ENCODE peak calls at places on chromosomes 16 and 17, in ten cellular contexts. One of them, this sample, is unnamed. For H3K4me1, the result is how much of the 10 kb centered on the place peaks cover.

GRCh38 chr16:84806256-84806889 is 13.4 kb upstream of the CRISPLD2 start:
- DNase-seq in mucosa of descending colon: peak
- DNase-seq in A673: peak
- DNase-seq in right atrium auricular region: peak
- DNase-seq in heart right ventricle: peak
- DNase-seq in lung: no peak
- DNase-seq in fibroblast of lung: peak
- DNase-seq in sigmoid colon: peak
- DNase-seq in uterus: no peak
- DNase-seq in heart left ventricle: peak
- DNase-seq in this sample: peak

GRCh38 chr16:67150833-67151396 is at the start of gene B3GNT9:
- DNase-seq in mucosa of descending colon: peak
- DNase-seq in A673: peak
- DNase-seq in right atrium auricular region: peak
- DNase-seq in heart right ventricle: peak
- DNase-seq in lung: peak
- DNase-seq in fibroblast of lung: peak
- DNase-seq in sigmoid colon: peak
- DNase-seq in uterus: peak
- DNase-seq in heart left ventricle: peak
- DNase-seq in this sample: peak

GRCh38 chr16:86620184-86620583 is 41.8 kb downstream of the FOXL1 start:
- DNase-seq in mucosa of descending colon: no peak
- DNase-seq in A673: no peak
- DNase-seq in right atrium auricular region: no peak
- DNase-seq in heart right ventricle: no peak
- DNase-seq in lung: no peak
- DNase-seq in fibroblast of lung: no peak
- DNase-seq in sigmoid colon: no peak
- DNase-seq in uterus: no peak
- DNase-seq in heart left ventricle: no peak
- DNase-seq in this sample: no peak

GRCh38 chr16:4021070-4021779 is 95.0 kb downstream of the ADCY9 start:
- DNase-seq in mucosa of descending colon: peak
- DNase-seq in A673: no peak
- DNase-seq in right atrium auricular region: no peak
- DNase-seq in heart right ventricle: no peak
- DNase-seq in lung: peak
- DNase-seq in fibroblast of lung: no peak
- DNase-seq in sigmoid colon: no peak
- DNase-seq in uterus: no peak
- DNase-seq in heart left ventricle: no peak
- DNase-seq in this sample: no peak

GRCh38 chr16:85173981-85174751 is 61.9 kb upstream of the CIBAR2 start:
- DNase-seq in mucosa of descending colon: peak
- DNase-seq in A673: peak
- DNase-seq in right atrium auricular region: no peak
- DNase-seq in heart right ventricle: no peak
- DNase-seq in lung: no peak
- DNase-seq in fibroblast of lung: peak
- DNase-seq in sigmoid colon: peak
- DNase-seq in uterus: no peak
- DNase-seq in heart left ventricle: peak
- DNase-seq in this sample: no peak

GRCh38 chr17:44170499-44171201 is at the start of gene ASB16:
- DNase-seq in mucosa of descending colon: no peak
- DNase-seq in A673: no peak
- DNase-seq in right atrium auricular region: no peak
- DNase-seq in heart right ventricle: peak
- DNase-seq in lung: no peak
- DNase-seq in fibroblast of lung: peak
- DNase-seq in sigmoid colon: no peak
- DNase-seq in uterus: peak
- DNase-seq in heart left ventricle: peak
- DNase-seq in this sample: no peak

GRCh38 chr16:47967374-47967773 is 188.4 kb downstream of the ABCC12 start:
- DNase-seq in mucosa of descending colon: no peak
- DNase-seq in A673: no peak
- DNase-seq in right atrium auricular region: no peak
- DNase-seq in heart right ventricle: no peak
- DNase-seq in lung: no peak
- DNase-seq in fibroblast of lung: no peak
- DNase-seq in sigmoid colon: no peak
- DNase-seq in uterus: no peak
- DNase-seq in heart left ventricle: no peak
- DNase-seq in this sample: no peak

GRCh38 chr16:11585460-11586374 is 1.0 kb downstream of the LITAF start:
- DNase-seq in mucosa of descending colon: peak
- DNase-seq in A673: no peak
- DNase-seq in right atrium auricular region: peak
- DNase-seq in heart right ventricle: peak
- DNase-seq in lung: no peak
- DNase-seq in fibroblast of lung: peak
- DNase-seq in sigmoid colon: no peak
- DNase-seq in uterus: no peak
- DNase-seq in heart left ventricle: no peak
- DNase-seq in this sample: peak

GRCh38 chr17:4409659-4410058 is 24.1 kb upstream of the SPNS3 start:
- DNase-seq in mucosa of descending colon: no peak
- DNase-seq in A673: no peak
- DNase-seq in right atrium auricular region: no peak
- DNase-seq in heart right ventricle: no peak
- DNase-seq in lung: no peak
- DNase-seq in fibroblast of lung: peak
- DNase-seq in sigmoid colon: no peak
- DNase-seq in uterus: no peak
- DNase-seq in heart left ventricle: no peak
- DNase-seq in this sample: no peak

GRCh38 chr17:28968914-28969295 is 17.6 kb upstream of the PHF12 start:
- DNase-seq in mucosa of descending colon: no peak
- DNase-seq in A673: no peak
- DNase-seq in right atrium auricular region: no peak
- DNase-seq in heart right ventricle: no peak
- DNase-seq in lung: no peak
- DNase-seq in fibroblast of lung: no peak
- DNase-seq in sigmoid colon: no peak
- DNase-seq in uterus: no peak
- DNase-seq in heart left ventricle: no peak
- DNase-seq in this sample: peak

GRCh38 chr16:57689772-57690558 is 4.6 kb upstream of the DRC7 start:
- DNase-seq in mucosa of descending colon: no peak
- DNase-seq in A673: no peak
- DNase-seq in right atrium auricular region: no peak
- DNase-seq in heart right ventricle: no peak
- DNase-seq in lung: no peak
- DNase-seq in fibroblast of lung: no peak
- DNase-seq in sigmoid colon: peak
- DNase-seq in uterus: peak
- DNase-seq in heart left ventricle: no peak
- DNase-seq in this sample: peak

GRCh38 chr17:65121916-65122821 is 15.0 kb upstream of the RGS9 start:
- DNase-seq in mucosa of descending colon: no peak
- DNase-seq in A673: no peak
- DNase-seq in right atrium auricular region: no peak
- DNase-seq in heart right ventricle: no peak
- DNase-seq in lung: no peak
- DNase-seq in fibroblast of lung: no peak
- DNase-seq in sigmoid colon: no peak
- DNase-seq in uterus: no peak
- DNase-seq in heart left ventricle: no peak
- DNase-seq in this sample: no peak

GRCh38 chr17:35801583-35802224 is 6.3 kb upstream of the MMP28 start:
- DNase-seq in mucosa of descending colon: peak
- DNase-seq in A673: peak
- DNase-seq in right atrium auricular region: peak
- DNase-seq in heart right ventricle: peak
- DNase-seq in lung: no peak
- DNase-seq in fibroblast of lung: peak
- DNase-seq in sigmoid colon: peak
- DNase-seq in uterus: peak
- DNase-seq in heart left ventricle: peak
- DNase-seq in this sample: peak

GRCh38 chr16:72469932-72470331 is 298.0 kb upstream of the PMFBP1 start:
- DNase-seq in mucosa of descending colon: no peak
- DNase-seq in A673: no peak
- DNase-seq in right atrium auricular region: no peak
- DNase-seq in heart right ventricle: no peak
- DNase-seq in lung: no peak
- DNase-seq in fibroblast of lung: no peak
- DNase-seq in sigmoid colon: no peak
- DNase-seq in uterus: no peak
- DNase-seq in heart left ventricle: no peak
- DNase-seq in this sample: no peak

GRCh38 chr17:42969006-42969581 is 4.8 kb upstream of the AARSD1 start:
- DNase-seq in mucosa of descending colon: no peak
- DNase-seq in A673: peak
- DNase-seq in right atrium auricular region: no peak
- DNase-seq in heart right ventricle: no peak
- DNase-seq in lung: no peak
- DNase-seq in fibroblast of lung: peak
- DNase-seq in sigmoid colon: no peak
- DNase-seq in uterus: no peak
- DNase-seq in heart left ventricle: no peak
- DNase-seq in this sample: no peak

GRCh38 chr17:46929413-46929812 is 6.5 kb downstream of the GOSR2 start:
- DNase-seq in mucosa of descending colon: no peak
- DNase-seq in A673: peak
- DNase-seq in right atrium auricular region: no peak
- DNase-seq in heart right ventricle: no peak
- DNase-seq in lung: no peak
- DNase-seq in fibroblast of lung: no peak
- DNase-seq in sigmoid colon: no peak
- DNase-seq in uterus: no peak
- DNase-seq in heart left ventricle: no peak
- DNase-seq in this sample: no peak

GRCh38 chr16:66576306-66576705 is 3.0 kb upstream of the CMTM2 start:
- DNase-seq in mucosa of descending colon: no peak
- DNase-seq in A673: no peak
- DNase-seq in right atrium auricular region: no peak
- DNase-seq in heart right ventricle: no peak
- DNase-seq in lung: no peak
- DNase-seq in fibroblast of lung: no peak
- DNase-seq in sigmoid colon: no peak
- DNase-seq in uterus: no peak
- DNase-seq in heart left ventricle: no peak
- DNase-seq in this sample: no peak

GRCh38 chr16:87661561-87661960 is 59.3 kb downstream of the JPH3 start:
- DNase-seq in mucosa of descending colon: peak
- DNase-seq in A673: peak
- DNase-seq in right atrium auricular region: no peak
- DNase-seq in heart right ventricle: peak
- DNase-seq in lung: no peak
- DNase-seq in fibroblast of lung: peak
- DNase-seq in sigmoid colon: no peak
- DNase-seq in uterus: no peak
- DNase-seq in heart left ventricle: peak
- DNase-seq in this sample: no peak

GRCh38 chr17:38401459-38401858 is 26.8 kb upstream of the ARHGAP23 start:
- DNase-seq in mucosa of descending colon: no peak
- DNase-seq in A673: no peak
- DNase-seq in right atrium auricular region: no peak
- DNase-seq in heart right ventricle: no peak
- DNase-seq in lung: no peak
- DNase-seq in fibroblast of lung: no peak
- DNase-seq in sigmoid colon: no peak
- DNase-seq in uterus: no peak
- DNase-seq in heart left ventricle: no peak
- DNase-seq in this sample: no peak

GRCh38 chr17:17022011-17022800 is 20.1 kb upstream of the MPRIP start:
- DNase-seq in mucosa of descending colon: no peak
- DNase-seq in A673: no peak
- DNase-seq in right atrium auricular region: no peak
- DNase-seq in heart right ventricle: no peak
- DNase-seq in lung: no peak
- DNase-seq in fibroblast of lung: no peak
- DNase-seq in sigmoid colon: no peak
- DNase-seq in uterus: no peak
- DNase-seq in heart left ventricle: no peak
- DNase-seq in this sample: no peak

GRCh38 chr16:3642397-3643094 is 11.9 kb upstream of the DNASE1 start:
- DNase-seq in mucosa of descending colon: peak
- DNase-seq in A673: no peak
- DNase-seq in right atrium auricular region: no peak
- DNase-seq in heart right ventricle: no peak
- DNase-seq in lung: no peak
- DNase-seq in fibroblast of lung: no peak
- DNase-seq in sigmoid colon: peak
- DNase-seq in uterus: no peak
- DNase-seq in heart left ventricle: no peak
- DNase-seq in this sample: peak

GRCh38 chr16:15947983-15948509 is 1.4 kb upstream of the ABCC1 start:
- DNase-seq in mucosa of descending colon: no peak
- DNase-seq in A673: no peak
- DNase-seq in right atrium auricular region: no peak
- DNase-seq in heart right ventricle: no peak
- DNase-seq in lung: no peak
- DNase-seq in fibroblast of lung: no peak
- DNase-seq in sigmoid colon: no peak
- DNase-seq in uterus: no peak
- DNase-seq in heart left ventricle: no peak
- DNase-seq in this sample: no peak
- H3K4me1 ChIP-seq in mucosa of descending colon: under half
- H3K4me1 ChIP-seq in A673: under half
- H3K4me1 ChIP-seq in right atrium auricular region: under half
- H3K4me1 ChIP-seq in heart right ventricle: under half
- H3K4me1 ChIP-seq in lung: under half
- H3K4me1 ChIP-seq in fibroblast of lung: under half
- H3K4me1 ChIP-seq in sigmoid colon: under half
- H3K4me1 ChIP-seq in uterus: under half
- H3K4me1 ChIP-seq in heart left ventricle: under half
- H3K4me1 ChIP-seq in this sample: half or more

GRCh38 chr16:31427441-31428276 is 501 bp downstream of the COX6A2 start:
- DNase-seq in mucosa of descending colon: peak
- DNase-seq in A673: peak
- DNase-seq in right atrium auricular region: no peak
- DNase-seq in heart right ventricle: peak
- DNase-seq in lung: peak
- DNase-seq in fibroblast of lung: peak
- DNase-seq in sigmoid colon: peak
- DNase-seq in uterus: peak
- DNase-seq in heart left ventricle: peak
- DNase-seq in this sample: peak
- H3K4me1 ChIP-seq in mucosa of descending colon: under half
- H3K4me1 ChIP-seq in A673: under half
- H3K4me1 ChIP-seq in right atrium auricular region: under half
- H3K4me1 ChIP-seq in heart right ventricle: under half
- H3K4me1 ChIP-seq in lung: under half
- H3K4me1 ChIP-seq in fibroblast of lung: under half
- H3K4me1 ChIP-seq in sigmoid colon: under half
- H3K4me1 ChIP-seq in uterus: under half
- H3K4me1 ChIP-seq in heart left ventricle: under half
- H3K4me1 ChIP-seq in this sample: under half

GRCh38 chr17:79024901-79025737 is 1.1 kb downstream of the C1QTNF1 start:
- DNase-seq in mucosa of descending colon: peak
- DNase-seq in A673: no peak
- DNase-seq in right atrium auricular region: no peak
- DNase-seq in heart right ventricle: peak
- DNase-seq in lung: no peak
- DNase-seq in fibroblast of lung: no peak
- DNase-seq in sigmoid colon: peak
- DNase-seq in uterus: no peak
- DNase-seq in heart left ventricle: peak
- DNase-seq in this sample: peak
- H3K4me1 ChIP-seq in mucosa of descending colon: under half
- H3K4me1 ChIP-seq in A673: under half
- H3K4me1 ChIP-seq in right atrium auricular region: under half
- H3K4me1 ChIP-seq in heart right ventricle: half or more
- H3K4me1 ChIP-seq in lung: under half
- H3K4me1 ChIP-seq in fibroblast of lung: under half
- H3K4me1 ChIP-seq in sigmoid colon: half or more
- H3K4me1 ChIP-seq in uterus: under half
- H3K4me1 ChIP-seq in heart left ventricle: half or more
- H3K4me1 ChIP-seq in this sample: half or more

GRCh38 chr17:50927287-50927686 is 61.1 kb upstream of the TOB1 start:
- DNase-seq in mucosa of descending colon: no peak
- DNase-seq in A673: no peak
- DNase-seq in right atrium auricular region: no peak
- DNase-seq in heart right ventricle: no peak
- DNase-seq in lung: no peak
- DNase-seq in fibroblast of lung: no peak
- DNase-seq in sigmoid colon: no peak
- DNase-seq in uterus: no peak
- DNase-seq in heart left ventricle: no peak
- DNase-seq in this sample: no peak
- H3K4me1 ChIP-seq in mucosa of descending colon: under half
- H3K4me1 ChIP-seq in A673: under half
- H3K4me1 ChIP-seq in right atrium auricular region: under half
- H3K4me1 ChIP-seq in heart right ventricle: under half
- H3K4me1 ChIP-seq in lung: under half
- H3K4me1 ChIP-seq in fibroblast of lung: under half
- H3K4me1 ChIP-seq in sigmoid colon: under half
- H3K4me1 ChIP-seq in uterus: under half
- H3K4me1 ChIP-seq in heart left ventricle: under half
- H3K4me1 ChIP-seq in this sample: under half